ENCODE peak calls at places on chromosomes 1 and 21, in eight cellular contexts. C is tibial artery, Q is heart right ventricle, I is iPS-NIHi11, Z is glomerular endothelial cell, Y is RWPE1, F is SHP77 treated with DMSO at 0.1 percent for 48 hours, M is BJ. V is an unnamed sample.
A peak's percentile ranks its signal among the peaks of the same experiment; 100 is the strongest.

GRCh38 chr21:41364308-41364707 is 2.5 kb downstream of the MX2 start:
- DNase-seq in C (no peak), Q (no peak), I (no peak), Z (no peak), Y (no peak), F (no peak), M (no peak), V (peak; percentile 35)

GRCh38 chr1:236057546-236057945 is 7.3 kb downstream of the NID1 start:
- DNase-seq in C (no peak), Q (no peak), I (no peak), Z (no peak), Y (no peak), F (no peak), M (no peak), V (no peak)

GRCh38 chr1:182215797-182216196 is 154.3 kb upstream of the ZNF648 start:
- DNase-seq in C (no peak), Q (no peak), I (no peak), Z (no peak), Y (peak; percentile 16), F (no peak), M (peak; percentile 97), V (peak; percentile 7)

GRCh38 chr21:45129231-45129923 is 55.0 kb downstream of the ADARB1 start:
- DNase-seq in C (no peak), Q (peak; percentile 55), I (peak; percentile 56), Z (no peak), Y (peak; percentile 74), F (no peak), M (no peak), V (peak; percentile 70)

GRCh38 chr1:30268923-30269666 is 454.3 kb downstream of the MATN1 start:
- DNase-seq in C (peak; percentile 5), Q (no peak), I (no peak), Z (no peak), Y (no peak), F (no peak), M (no peak), V (no peak)

GRCh38 chr1:247517795-247518612 is 18.2 kb downstream of the OR2C3 start:
- DNase-seq in C (no peak), Q (peak; percentile 11), I (no peak), Z (no peak), Y (no peak), F (no peak), M (no peak), V (no peak)

GRCh38 chr1:201085902-201086735 is 26.1 kb downstream of the CACNA1S start:
- DNase-seq in C (peak; percentile 52), Q (peak; percentile 44), I (peak; percentile 93), Z (no peak), Y (peak; percentile 83), F (peak; percentile 11), M (no peak), V (peak; percentile 55)

GRCh38 chr1:10639301-10640078 is 157.0 kb downstream of the CASZ1 start:
- DNase-seq in C (no peak), Q (no peak), I (peak; percentile 76), Z (no peak), Y (no peak), F (no peak), M (no peak), V (no peak)

GRCh38 chr1:210715072-210715471 is 386.4 kb downstream of the HHAT start:
- DNase-seq in C (no peak), Q (no peak), I (no peak), Z (no peak), Y (no peak), F (no peak), M (no peak), V (peak; percentile 5)

GRCh38 chr1:162294015-162294414 is 82.6 kb downstream of the SPATA46 start:
- DNase-seq in C (no peak), Q (no peak), I (no peak), Z (no peak), Y (no peak), F (no peak), M (no peak), V (no peak)

GRCh38 chr21:44709426-44710293 is 1.7 kb downstream of the TSPEAR start:
- DNase-seq in C (no peak), Q (no peak), I (no peak), Z (no peak), Y (peak; percentile 72), F (peak; percentile 74), M (no peak), V (peak; percentile 83)

V was measured in epithelial cell of esophagus.